ENCODE peak calls at places on chromosomes 13 and 19, in eight cellular contexts. One of them, this sample, is unnamed. For H3K9me3, the result is how much of the 10 kb centered on the place peaks cover.

GRCh38 chr13:91172160-91172559 is 175.3 kb upstream of the MIR17HG start:
- DNase-seq in fibroblast of lung: no peak
- DNase-seq in prostate gland: no peak
- DNase-seq in CD8-positive, alpha-beta memory T cell: no peak
- DNase-seq in psoas muscle: no peak
- DNase-seq in heart right ventricle: no peak
- DNase-seq in Karpas-422: no peak
- DNase-seq in pancreas: no peak
- DNase-seq in this sample: no peak

GRCh38 chr19:39303373-39304184 is 7.4 kb downstream of the IFNL1 start:
- DNase-seq in fibroblast of lung: no peak
- DNase-seq in heart right ventricle: no peak
- DNase-seq in pancreas: no peak
- DNase-seq in Karpas-422: no peak
- DNase-seq in psoas muscle: no peak
- DNase-seq in prostate gland: no peak
- DNase-seq in CD8-positive, alpha-beta memory T cell: peak
- DNase-seq in this sample: no peak

GRCh38 chr13:108033800-108034707 is 181.3 kb downstream of the LIG4 start:
- DNase-seq in CD8-positive, alpha-beta memory T cell: no peak
- DNase-seq in heart right ventricle: no peak
- DNase-seq in prostate gland: no peak
- DNase-seq in psoas muscle: no peak
- DNase-seq in pancreas: no peak
- DNase-seq in Karpas-422: no peak
- DNase-seq in fibroblast of lung: peak
- DNase-seq in this sample: no peak

GRCh38 chr19:40592170-40592569 is 9.0 kb upstream of the LTBP4 start:
- DNase-seq in prostate gland: no peak
- DNase-seq in Karpas-422: peak
- DNase-seq in fibroblast of lung: peak
- DNase-seq in psoas muscle: no peak
- DNase-seq in heart right ventricle: no peak
- DNase-seq in CD8-positive, alpha-beta memory T cell: no peak
- DNase-seq in pancreas: no peak
- DNase-seq in this sample: no peak

GRCh38 chr13:100673831-100674362 is 698 bp downstream of the TMTC4 start:
- DNase-seq in heart right ventricle: peak
- DNase-seq in Karpas-422: peak
- DNase-seq in CD8-positive, alpha-beta memory T cell: peak
- DNase-seq in prostate gland: peak
- DNase-seq in fibroblast of lung: peak
- DNase-seq in psoas muscle: peak
- DNase-seq in pancreas: peak
- DNase-seq in this sample: no peak

GRCh38 chr19:45443462-45444317 is 20.0 kb upstream of the ERCC1 start:
- DNase-seq in prostate gland: peak
- DNase-seq in fibroblast of lung: peak
- DNase-seq in Karpas-422: peak
- DNase-seq in psoas muscle: peak
- DNase-seq in pancreas: peak
- DNase-seq in heart right ventricle: peak
- DNase-seq in CD8-positive, alpha-beta memory T cell: peak
- DNase-seq in this sample: peak

GRCh38 chr19:38229585-38230073 is 5.6 kb upstream of the DPF1 start:
- DNase-seq in heart right ventricle: peak
- DNase-seq in Karpas-422: peak
- DNase-seq in fibroblast of lung: peak
- DNase-seq in CD8-positive, alpha-beta memory T cell: peak
- DNase-seq in prostate gland: peak
- DNase-seq in pancreas: no peak
- DNase-seq in psoas muscle: peak
- DNase-seq in this sample: no peak

GRCh38 chr19:19642506-19643157 is 825 bp downstream of the GMIP start:
- DNase-seq in Karpas-422: peak
- DNase-seq in prostate gland: no peak
- DNase-seq in CD8-positive, alpha-beta memory T cell: peak
- DNase-seq in pancreas: no peak
- DNase-seq in psoas muscle: no peak
- DNase-seq in fibroblast of lung: no peak
- DNase-seq in heart right ventricle: no peak
- DNase-seq in this sample: no peak

GRCh38 chr13:106391271-106391670 is 144.2 kb downstream of the EFNB2 start:
- DNase-seq in psoas muscle: no peak
- DNase-seq in pancreas: no peak
- DNase-seq in fibroblast of lung: no peak
- DNase-seq in heart right ventricle: no peak
- DNase-seq in CD8-positive, alpha-beta memory T cell: no peak
- DNase-seq in Karpas-422: no peak
- DNase-seq in prostate gland: no peak
- DNase-seq in this sample: no peak

GRCh38 chr13:43245374-43245964 is 222.1 kb downstream of the DNAJC15 start:
- DNase-seq in fibroblast of lung: peak
- DNase-seq in prostate gland: no peak
- DNase-seq in heart right ventricle: no peak
- DNase-seq in psoas muscle: no peak
- DNase-seq in CD8-positive, alpha-beta memory T cell: no peak
- DNase-seq in Karpas-422: no peak
- DNase-seq in pancreas: no peak
- DNase-seq in this sample: no peak

GRCh38 chr13:94454906-94455305 is 24.6 kb downstream of the DCT start:
- DNase-seq in CD8-positive, alpha-beta memory T cell: no peak
- DNase-seq in prostate gland: no peak
- DNase-seq in psoas muscle: no peak
- DNase-seq in fibroblast of lung: peak
- DNase-seq in pancreas: no peak
- DNase-seq in heart right ventricle: no peak
- DNase-seq in Karpas-422: no peak
- DNase-seq in this sample: no peak

GRCh38 chr13:33611016-33611805 is 206.7 kb upstream of the RFC3 start:
- DNase-seq in pancreas: peak
- DNase-seq in heart right ventricle: peak
- DNase-seq in psoas muscle: peak
- DNase-seq in Karpas-422: no peak
- DNase-seq in prostate gland: peak
- DNase-seq in fibroblast of lung: peak
- DNase-seq in CD8-positive, alpha-beta memory T cell: no peak
- DNase-seq in this sample: peak

GRCh38 chr19:4748589-4748988 is 24.9 kb upstream of the DPP9 start:
- DNase-seq in pancreas: no peak
- DNase-seq in psoas muscle: no peak
- DNase-seq in CD8-positive, alpha-beta memory T cell: no peak
- DNase-seq in prostate gland: no peak
- DNase-seq in Karpas-422: no peak
- DNase-seq in fibroblast of lung: no peak
- DNase-seq in heart right ventricle: no peak
- DNase-seq in this sample: no peak

GRCh38 chr19:5036733-5037681 is 68.1 kb downstream of the KDM4B start:
- DNase-seq in fibroblast of lung: peak
- DNase-seq in CD8-positive, alpha-beta memory T cell: no peak
- DNase-seq in pancreas: no peak
- DNase-seq in psoas muscle: peak
- DNase-seq in prostate gland: no peak
- DNase-seq in Karpas-422: no peak
- DNase-seq in heart right ventricle: peak
- DNase-seq in this sample: no peak

GRCh38 chr19:40633207-40633606 is 32.0 kb downstream of the LTBP4 start:
- DNase-seq in heart right ventricle: no peak
- DNase-seq in fibroblast of lung: peak
- DNase-seq in Karpas-422: no peak
- DNase-seq in prostate gland: no peak
- DNase-seq in psoas muscle: no peak
- DNase-seq in CD8-positive, alpha-beta memory T cell: no peak
- DNase-seq in pancreas: no peak
- DNase-seq in this sample: no peak

DNA sequence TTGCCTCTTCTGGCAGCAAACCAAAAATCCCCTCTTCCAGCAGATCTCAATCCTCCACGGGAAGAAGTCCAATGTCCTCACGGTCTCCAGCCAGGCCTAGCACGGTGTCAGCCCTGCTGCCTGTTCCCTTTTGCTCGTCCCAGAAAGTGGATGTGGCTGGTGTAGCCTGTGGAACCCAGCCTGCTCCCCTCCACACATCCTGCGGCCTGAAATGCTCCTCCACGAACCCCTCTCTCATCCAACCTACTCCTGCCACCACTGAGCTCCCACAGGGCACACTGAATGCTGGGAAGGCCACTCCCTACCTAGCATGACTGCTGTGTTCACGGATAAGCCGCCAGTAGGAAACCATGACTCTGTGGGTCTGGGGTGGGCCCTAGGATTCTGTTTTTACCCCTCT is 3.0 kb downstream of the MBOAT7 start:
- DNase-seq in pancreas: no peak
- DNase-seq in fibroblast of lung: no peak
- DNase-seq in prostate gland: no peak
- DNase-seq in psoas muscle: peak
- DNase-seq in heart right ventricle: no peak
- DNase-seq in CD8-positive, alpha-beta memory T cell: no peak
- DNase-seq in Karpas-422: peak
- DNase-seq in this sample: no peak
- H3K27ac ChIP-seq in pancreas: peak
- H3K27ac ChIP-seq in fibroblast of lung: no peak
- H3K27ac ChIP-seq in prostate gland: no peak
- H3K27ac ChIP-seq in psoas muscle: no peak
- H3K27ac ChIP-seq in heart right ventricle: no peak
- H3K27ac ChIP-seq in CD8-positive, alpha-beta memory T cell: no peak
- H3K27ac ChIP-seq in Karpas-422: no peak
- H3K27ac ChIP-seq in this sample: no peak

GRCh38 chr13:18952225-18953016 is 229.2 kb downstream of the TUBA3C start:
- DNase-seq in heart right ventricle: no peak
- DNase-seq in CD8-positive, alpha-beta memory T cell: no peak
- DNase-seq in Karpas-422: no peak
- DNase-seq in prostate gland: no peak
- DNase-seq in fibroblast of lung: no peak
- DNase-seq in psoas muscle: no peak
- DNase-seq in pancreas: no peak
- DNase-seq in this sample: no peak

GRCh38 chr13:18953139-18953930 is 228.3 kb downstream of the TUBA3C start:
- DNase-seq in psoas muscle: no peak
- DNase-seq in heart right ventricle: no peak
- DNase-seq in fibroblast of lung: no peak
- DNase-seq in Karpas-422: no peak
- DNase-seq in prostate gland: no peak
- DNase-seq in pancreas: no peak
- DNase-seq in CD8-positive, alpha-beta memory T cell: no peak
- DNase-seq in this sample: no peak

GRCh38 chr13:18951412-18951811 is 230.2 kb downstream of the TUBA3C start:
- DNase-seq in CD8-positive, alpha-beta memory T cell: no peak
- DNase-seq in Karpas-422: no peak
- DNase-seq in prostate gland: no peak
- DNase-seq in heart right ventricle: no peak
- DNase-seq in pancreas: no peak
- DNase-seq in psoas muscle: no peak
- DNase-seq in fibroblast of lung: no peak
- DNase-seq in this sample: no peak

GRCh38 chr13:18956473-18957078 is 225.0 kb downstream of the TUBA3C start:
- DNase-seq in Karpas-422: no peak
- DNase-seq in prostate gland: no peak
- DNase-seq in fibroblast of lung: no peak
- DNase-seq in CD8-positive, alpha-beta memory T cell: no peak
- DNase-seq in psoas muscle: no peak
- DNase-seq in heart right ventricle: no peak
- DNase-seq in pancreas: no peak
- DNase-seq in this sample: no peak

GRCh38 chr13:18954254-18954653 is 227.4 kb downstream of the TUBA3C start:
- DNase-seq in heart right ventricle: no peak
- DNase-seq in prostate gland: no peak
- DNase-seq in Karpas-422: no peak
- DNase-seq in pancreas: no peak
- DNase-seq in fibroblast of lung: no peak
- DNase-seq in psoas muscle: no peak
- DNase-seq in CD8-positive, alpha-beta memory T cell: no peak
- DNase-seq in this sample: no peak
- H3K9me3 ChIP-seq in heart right ventricle: under half
- H3K9me3 ChIP-seq in prostate gland: under half
- H3K9me3 ChIP-seq in Karpas-422: half or more
- H3K9me3 ChIP-seq in pancreas: under half
- H3K9me3 ChIP-seq in fibroblast of lung: under half
- H3K9me3 ChIP-seq in psoas muscle: under half
- H3K9me3 ChIP-seq in CD8-positive, alpha-beta memory T cell: under half
- H3K9me3 ChIP-seq in this sample: under half

DNA sequence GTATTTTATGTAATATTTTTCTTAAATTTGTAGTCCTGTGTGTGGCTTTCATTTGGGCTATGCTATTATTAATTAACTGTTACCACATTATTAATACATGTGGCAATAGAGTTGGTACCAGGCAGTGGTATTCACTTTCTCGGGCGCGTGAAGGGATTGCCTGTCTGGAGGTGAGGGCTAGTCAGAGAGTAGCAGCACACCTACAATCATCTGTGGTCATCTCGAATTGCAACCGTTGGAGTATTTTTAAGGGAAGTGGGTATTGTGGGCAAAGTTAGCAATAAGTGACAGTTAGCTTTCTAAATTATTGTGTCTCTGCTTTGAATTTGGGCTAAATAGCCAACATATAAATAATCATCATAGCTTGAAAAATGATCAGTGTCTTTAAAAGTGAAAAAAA is 20.0 kb upstream of the GPR18 start:
- DNase-seq in prostate gland: no peak
- DNase-seq in heart right ventricle: no peak
- DNase-seq in pancreas: no peak
- DNase-seq in Karpas-422: no peak
- DNase-seq in fibroblast of lung: no peak
- DNase-seq in CD8-positive, alpha-beta memory T cell: no peak
- DNase-seq in psoas muscle: no peak
- DNase-seq in this sample: no peak
- H3K4me3 ChIP-seq in prostate gland: no peak
- H3K4me3 ChIP-seq in heart right ventricle: no peak
- H3K4me3 ChIP-seq in pancreas: no peak
- H3K4me3 ChIP-seq in Karpas-422: no peak
- H3K4me3 ChIP-seq in fibroblast of lung: no peak
- H3K4me3 ChIP-seq in CD8-positive, alpha-beta memory T cell: no peak
- H3K4me3 ChIP-seq in psoas muscle: no peak
- H3K4me3 ChIP-seq in this sample: no peak

DNA sequence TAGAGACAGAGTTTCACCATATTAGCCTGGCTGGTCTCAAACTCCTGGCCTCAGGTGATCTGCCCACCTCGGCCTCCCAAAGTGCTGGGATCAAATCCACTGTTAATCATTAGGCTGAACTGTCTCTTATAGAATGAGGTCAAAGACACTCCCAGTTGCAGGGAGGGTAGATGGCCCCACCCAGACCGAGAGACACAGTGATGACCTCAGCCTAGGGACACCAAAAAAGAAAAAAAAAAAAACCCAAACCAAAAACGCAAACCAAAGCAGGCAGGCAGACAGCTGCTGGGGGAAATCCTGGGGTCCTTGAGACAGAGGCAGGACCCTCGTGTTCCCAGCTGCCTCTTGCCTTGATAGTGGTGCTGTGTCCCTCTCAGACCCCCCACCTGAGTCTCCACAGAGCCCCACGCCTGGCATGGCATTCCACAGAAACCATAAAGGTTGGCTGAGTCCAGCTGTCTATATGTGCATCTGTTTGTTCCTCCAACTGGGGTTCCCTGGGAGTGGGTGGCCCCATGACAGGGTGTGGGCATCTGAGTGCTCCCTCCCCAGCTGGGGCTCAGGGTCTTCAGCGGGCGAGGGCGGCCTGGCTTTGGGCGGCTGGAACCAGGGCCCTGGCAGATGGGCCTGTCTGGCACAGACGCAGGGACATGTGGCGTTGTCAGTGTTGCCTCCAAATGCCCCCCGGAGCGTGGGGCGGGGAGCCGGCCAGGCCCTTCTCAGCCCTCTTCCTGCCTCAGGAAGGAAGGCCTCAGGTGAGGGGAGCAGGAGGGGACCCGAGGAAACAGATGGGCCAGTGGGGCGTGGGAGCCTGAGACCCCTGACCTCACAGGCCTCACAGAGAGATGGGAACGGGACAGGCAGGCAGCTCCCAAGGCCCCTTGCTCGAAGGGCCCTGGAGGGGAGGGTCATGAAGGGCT is 5.2 kb downstream of the DAND5 start:
- DNase-seq in heart right ventricle: no peak
- DNase-seq in fibroblast of lung: no peak
- DNase-seq in psoas muscle: no peak
- DNase-seq in prostate gland: no peak
- DNase-seq in CD8-positive, alpha-beta memory T cell: no peak
- DNase-seq in Karpas-422: no peak
- DNase-seq in pancreas: no peak
- DNase-seq in this sample: no peak
- H3K27ac ChIP-seq in heart right ventricle: no peak
- H3K27ac ChIP-seq in fibroblast of lung: no peak
- H3K27ac ChIP-seq in psoas muscle: no peak
- H3K27ac ChIP-seq in prostate gland: no peak
- H3K27ac ChIP-seq in CD8-positive, alpha-beta memory T cell: no peak
- H3K27ac ChIP-seq in Karpas-422: no peak
- H3K27ac ChIP-seq in pancreas: no peak
- H3K27ac ChIP-seq in this sample: peak